ENCODE peak calls at places on chromosomes 13 and 19, in eight cellular contexts. B, P, U, R, S, V, H and Z are unnamed samples.

GRCh38 chr19:46404039-46404883 is 9.1 kb downstream of the CCDC8 start:
- DNase-seq in B (no peak), P (peak; percentile 33), U (peak; percentile 74), R (no peak), S (peak; percentile 76), V (no peak), H (peak; percentile 70), Z (peak; percentile 58)

GRCh38 chr13:40439928-40440327 is 226.5 kb downstream of the FOXO1 start:
- DNase-seq in B (no peak), P (no peak), U (peak; percentile 42), R (no peak), S (peak; percentile 31), V (no peak), H (no peak), Z (no peak)

GRCh38 chr19:13187419-13187818 is 37.2 kb downstream of the IER2 start:
- DNase-seq in B (no peak), P (no peak), U (no peak), R (no peak), S (no peak), V (no peak), H (no peak), Z (no peak)

GRCh38 chr13:73519720-73520119 is 460.9 kb downstream of the KLF5 start:
- DNase-seq in B (no peak), P (peak; percentile 14), U (no peak), R (no peak), S (no peak), V (no peak), H (no peak), Z (no peak)

GRCh38 chr19:53808710-53809125 is 15.4 kb downstream of the NLRP12 start:
- DNase-seq in B (no peak), P (peak; percentile 23), U (no peak), R (no peak), S (peak; percentile 73), V (no peak), H (peak; percentile 87), Z (no peak)

GRCh38 chr13:74210693-74211393 is 76.6 kb upstream of the KLF12 start:
- DNase-seq in B (no peak), P (peak; percentile 97), U (no peak), R (no peak), S (peak; percentile 95), V (no peak), H (no peak), Z (peak; percentile 84)

GRCh38 chr13:75399168-75399878 is 82.6 kb downstream of the TBC1D4 start:
- DNase-seq in B (no peak), P (peak; percentile 93), U (no peak), R (no peak), S (no peak), V (no peak), H (no peak), Z (no peak)

GRCh38 chr19:37551123-37551993 is 43.2 kb downstream of the ZNF571 start:
- DNase-seq in B (no peak), P (peak; percentile 54), U (no peak), R (peak; percentile 32), S (peak; percentile 84), V (no peak), H (peak; percentile 58), Z (peak; percentile 29)

GRCh38 chr19:15274477-15274876 is 42.2 kb upstream of the EPHX3 start:
- DNase-seq in B (no peak), P (no peak), U (no peak), R (no peak), S (no peak), V (no peak), H (no peak), Z (no peak)
- H3K4me1 ChIP-seq in B (peaks cover 69% of the 10 kb centered on the region), P (peaks cover under 1% of the 10 kb centered on the region), U (peaks cover 18% of the 10 kb centered on the region), R (peaks cover 43% of the 10 kb centered on the region), S (peaks cover 31% of the 10 kb centered on the region), V (no peaks in the 10 kb centered on the region), H (peaks cover 14% of the 10 kb centered on the region), Z (no peaks in the 10 kb centered on the region)

DNA sequence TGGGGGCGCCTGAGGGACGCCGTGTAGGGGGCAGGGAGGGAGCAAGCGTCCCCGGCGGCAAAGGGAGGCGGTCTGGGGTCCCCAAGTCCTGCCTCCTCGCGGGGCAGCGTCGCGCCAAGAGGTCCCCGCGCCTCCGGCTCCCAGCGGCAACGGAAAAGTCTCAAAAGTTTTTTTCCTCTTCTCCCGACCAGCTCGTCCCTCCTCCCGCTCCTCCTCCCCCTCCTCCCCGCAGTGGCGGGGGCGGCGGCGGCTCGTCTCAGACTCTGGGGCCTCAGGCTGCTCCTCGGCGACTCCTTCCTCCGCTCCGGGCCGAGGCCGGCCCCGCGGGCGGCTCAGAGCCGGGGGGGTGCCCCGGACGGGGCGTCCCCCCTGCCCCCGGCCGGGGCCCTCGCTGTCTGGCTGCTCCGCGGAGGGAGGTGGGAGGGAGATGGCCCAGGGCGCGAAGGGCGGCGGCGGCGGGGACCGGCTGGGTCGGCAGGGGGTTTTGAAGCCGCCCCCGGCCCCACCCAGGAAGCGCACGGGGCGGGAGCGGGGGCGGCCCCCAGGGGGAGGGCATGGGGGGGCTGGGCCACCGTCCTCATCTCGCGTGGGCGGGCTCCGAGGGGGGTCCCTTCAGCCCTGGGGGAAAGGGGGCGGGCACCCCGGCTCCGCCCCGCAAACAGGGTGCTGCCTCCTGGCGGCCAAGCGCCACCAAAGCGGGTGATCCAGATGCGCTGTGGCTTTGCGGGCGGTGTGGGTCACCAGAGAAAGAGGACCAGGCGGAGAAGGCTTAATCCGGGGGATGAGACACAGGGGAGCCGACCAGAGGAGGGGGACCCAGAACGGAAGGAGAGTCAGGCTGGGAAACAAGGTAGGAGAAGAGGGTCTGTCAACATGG is at the start of gene TGFB1:
- DNase-seq in B (peak; percentile 93), P (peak; percentile 72), U (peak; percentile 89), R (peak; percentile 95), S (peak; percentile 95), V (peak; percentile 64), H (peak; percentile 86), Z (peak; percentile 68)
- H3K27ac ChIP-seq in B (peak within 1 kb of the TSS; percentile 77), P (peak within 1 kb of the TSS; percentile 70), U (peak within 1 kb of the TSS; percentile 90), R (peak within 1 kb of the TSS; percentile 95), S (no peak within 1 kb of the TSS), V (no peak within 1 kb of the TSS), H (no peak within 1 kb of the TSS), Z (no peak within 1 kb of the TSS)

GRCh38 chr13:103199380-103200088 is 133.3 kb upstream of the SLC10A2 start:
- DNase-seq in B (no peak), P (no peak), U (no peak), R (no peak), S (peak; percentile 3), V (no peak), H (no peak), Z (no peak)
- H3K4me1 ChIP-seq in B (no peaks in the 10 kb centered on the region), P (no peaks in the 10 kb centered on the region), U (no peaks in the 10 kb centered on the region), R (no peaks in the 10 kb centered on the region), S (no peaks in the 10 kb centered on the region), V (no peaks in the 10 kb centered on the region), H (no peaks in the 10 kb centered on the region), Z (no peaks in the 10 kb centered on the region)

DNA sequence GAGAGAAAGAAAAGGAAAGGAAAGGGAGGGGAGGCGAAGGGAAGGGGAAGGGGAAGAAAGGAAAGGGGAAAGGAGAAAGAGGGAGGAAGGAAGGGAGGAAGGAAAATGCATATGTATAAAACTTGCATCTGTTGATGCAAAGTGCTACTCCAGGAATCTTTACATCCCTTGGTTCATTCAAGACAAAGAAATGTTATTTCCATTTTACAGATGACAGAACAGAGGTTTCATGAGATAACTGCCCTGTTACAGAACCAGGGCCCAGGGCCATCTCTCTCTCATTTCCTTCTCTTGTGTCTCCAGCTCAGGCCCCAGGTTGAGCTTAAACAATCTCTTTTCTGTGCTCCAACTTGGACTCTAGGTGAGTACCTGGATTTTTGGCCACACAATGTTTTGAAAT is 1.8 kb upstream of the SLC25A30 start:
- DNase-seq in B (no peak), P (no peak), U (no peak), R (no peak), S (no peak), V (no peak), H (no peak), Z (no peak)
- H3K27ac ChIP-seq in B (no peak overlapping the region), P (no peak overlapping the region), U (no peak overlapping the region), R (no peak overlapping the region), S (no peak overlapping the region), V (no peak overlapping the region), H (no peak overlapping the region), Z (no peak overlapping the region)

GRCh38 chr13:46504036-46504435 is 48.9 kb upstream of the LRCH1 start:
- DNase-seq in B (no peak), P (no peak), U (no peak), R (no peak), S (no peak), V (no peak), H (no peak), Z (no peak)
- H3K4me1 ChIP-seq in B (no peaks in the 10 kb centered on the region), P (no peaks in the 10 kb centered on the region), U (no peaks in the 10 kb centered on the region), R (no peaks in the 10 kb centered on the region), S (peaks cover 16% of the 10 kb centered on the region), V (no peaks in the 10 kb centered on the region), H (no peaks in the 10 kb centered on the region), Z (no peaks in the 10 kb centered on the region)